ENCODE peak calls at places on chromosomes 4 and X, in eight cellular contexts. S is stimulated activated CD8-positive, alpha-beta memory T cell treated with anti-CD3 and anti-CD28 coated beads, Interleukin-7, amount 100 ng/mL, for 1 hour; B is islet precursor cell; I is hepatocyte; D is stimulated activated CD4-positive, alpha-beta T cell treated with anti-CD3 and anti-CD28 coated beads, Interleukin-12 subunit alpha, Interleukin-12 subunit beta, amount 100 ng/mL, for 4 hours; A is Caki2; T is OCI-LY7; Z is memory B cell. L is an unnamed sample.

GRCh38 chr4:104235966-104236365 is 258.7 kb downstream of the CXXC4 start:
- DNase-seq in I (no peak), A (no peak), S (no peak), T (no peak), B (no peak), Z (no peak), D (no peak), L (no peak)

GRCh38 chr4:156799121-156799589 is 172.4 kb downstream of the PDGFC start:
- DNase-seq in I (no peak), A (no peak), D (no peak), B (peak; percentile 80), T (no peak), Z (no peak), S (no peak), L (no peak)

GRCh38 chrX:129522184-129523059 is 868 bp downstream of the SMARCA1 start:
- DNase-seq in T (no peak), Z (no peak), D (peak; percentile 2), A (peak; percentile 42), B (peak; percentile 70), S (no peak), I (peak; percentile 78), L (no peak)

GRCh38 chr4:99059550-99059949 is 29.0 kb downstream of the ADH5 start:
- DNase-seq in D (no peak), B (no peak), A (no peak), T (no peak), I (no peak), S (no peak), Z (no peak), L (no peak)

GRCh38 chr4:166143227-166143626 is 270.2 kb downstream of the TLL1 start:
- DNase-seq in Z (no peak), S (no peak), B (no peak), T (no peak), I (no peak), A (no peak), D (no peak), L (no peak)

GRCh38 chr4:40672528-40673522 is 43.2 kb upstream of the RBM47 start:
- DNase-seq in S (no peak), T (no peak), Z (no peak), A (peak; percentile 97), I (peak; percentile 81), D (peak; percentile 11), B (peak; percentile 83), L (peak; percentile 6)

GRCh38 chr4:138669479-138670165 is 346.0 kb upstream of the NOCT start:
- DNase-seq in T (no peak), A (no peak), I (no peak), D (no peak), S (no peak), B (no peak), Z (no peak), L (no peak)

GRCh38 chrX:115173181-115173580 is 16.0 kb upstream of the RBMXL3 start:
- DNase-seq in D (no peak), A (no peak), I (no peak), B (no peak), Z (no peak), S (no peak), T (no peak), L (no peak)

GRCh38 chr4:167183036-167183435 is 51.3 kb downstream of the SPOCK3 start:
- DNase-seq in S (no peak), B (no peak), Z (no peak), T (no peak), A (no peak), I (no peak), D (no peak), L (no peak)

GRCh38 chrX:16416588-16416987 is 233.4 kb upstream of the S100G start:
- DNase-seq in Z (no peak), T (no peak), A (no peak), D (no peak), S (no peak), B (no peak), I (no peak), L (no peak)

GRCh38 chr4:87093443-87094123 is 126.8 kb downstream of the KLHL8 start:
- DNase-seq in Z (no peak), B (peak; percentile 65), D (peak; percentile 12), I (peak; percentile 65), A (peak; percentile 72), T (peak; percentile 80), S (no peak), L (peak; percentile 69)

GRCh38 chrX:154401045-154401799 is 3.0 kb downstream of the RPL10 start:
- DNase-seq in Z (no peak), I (peak; percentile 24), T (peak; percentile 11), D (no peak), A (no peak), S (no peak), B (peak; percentile 63), L (no peak)

GRCh38 chr4:82691431-82691830 is 107.2 kb downstream of the SCD5 start:
- DNase-seq in T (no peak), S (no peak), Z (no peak), B (no peak), D (no peak), I (no peak), A (no peak), L (no peak)

GRCh38 chr4:109730294-109731051 is 603 bp upstream of the PLA2G12A start:
- DNase-seq in I (peak; percentile 81), T (no peak), B (peak; percentile 83), S (no peak), Z (peak; percentile 64), D (no peak), A (peak; percentile 69), L (peak; percentile 44)

GRCh38 chrX:116272328-116272727 is 101.8 kb downstream of the AGTR2 start:
- DNase-seq in D (no peak), Z (no peak), A (peak; percentile 62), B (peak; percentile 81), I (peak; percentile 5), S (no peak), T (no peak), L (no peak)

GRCh38 chr4:1396806-1397455 is 9.3 kb downstream of the NKX1-1 start:
- DNase-seq in I (no peak), S (no peak), T (no peak), Z (no peak), D (no peak), B (no peak), A (no peak), L (no peak)

GRCh38 chr4:138816883-138817282 is 198.7 kb upstream of the NOCT start:
- DNase-seq in S (no peak), Z (no peak), D (no peak), I (peak; percentile 39), B (peak; percentile 59), A (no peak), T (no peak), L (no peak)

GRCh38 chrX:151902813-151903591 is 9.7 kb upstream of the MAGEA4 start:
- DNase-seq in S (no peak), A (peak; percentile 83), B (peak; percentile 87), I (peak; percentile 71), Z (no peak), D (no peak), T (no peak), L (no peak)

GRCh38 chrX:63738696-63739095 is 46.3 kb downstream of the ARHGEF9 start:
- DNase-seq in I (no peak), B (no peak), A (no peak), T (no peak), S (no peak), D (no peak), Z (no peak), L (no peak)

GRCh38 chr4:115234405-115235093 is 121.1 kb upstream of the NDST4 start:
- DNase-seq in B (no peak), I (peak; percentile 24), D (no peak), T (peak; percentile 37), A (no peak), Z (no peak), S (no peak), L (no peak)

GRCh38 chrX:149060921-149061320 is 444.2 kb downstream of the IDS start:
- DNase-seq in S (no peak), Z (no peak), I (no peak), D (no peak), T (no peak), A (no peak), B (no peak), L (no peak)

GRCh38 chr4:163701915-163702314 is 207.4 kb downstream of the TMA16 start:
- DNase-seq in T (no peak), A (peak; percentile 60), Z (no peak), B (no peak), I (no peak), S (no peak), D (no peak), L (no peak)

GRCh38 chrX:115251458-115252233 is 17.8 kb upstream of the LRCH2 start:
- DNase-seq in Z (no peak), S (no peak), B (no peak), I (no peak), D (no peak), A (no peak), T (no peak), L (no peak)

GRCh38 chr4:146261046-146261445 is 46.7 kb downstream of the REELD1 start:
- DNase-seq in A (no peak), S (no peak), D (no peak), T (no peak), Z (no peak), B (no peak), I (no peak), L (no peak)

GRCh38 chrX:10619311-10620015 is 922 bp downstream of the MID1 start:
- DNase-seq in T (no peak), S (no peak), I (no peak), D (no peak), B (no peak), A (no peak), Z (no peak), L (no peak)

GRCh38 chr4:82745173-82745842 is 53.3 kb downstream of the SCD5 start:
- DNase-seq in I (no peak), S (no peak), B (peak; percentile 76), T (no peak), A (no peak), Z (no peak), D (no peak), L (no peak)

GRCh38 chr4:67875011-67875410 is 8.8 kb downstream of the TMPRSS11D start:
- DNase-seq in T (no peak), A (no peak), I (no peak), S (no peak), Z (no peak), D (no peak), B (no peak), L (no peak)

GRCh38 chr4:88818650-88819470 is 121.2 kb upstream of the NAP1L5 start:
- DNase-seq in I (peak; percentile 56), T (peak; percentile 16), S (peak; percentile 8), A (peak; percentile 60), Z (peak; percentile 27), B (peak; percentile 65), D (peak; percentile 17), L (peak; percentile 77)

GRCh38 chrX:107205770-107206696 is at the start of the genes DNAAF6 and NUP62CL:
- DNase-seq in D (peak; percentile 51), T (peak; percentile 86), B (peak; percentile 96), A (peak; percentile 89), S (peak; percentile 22), Z (peak; percentile 39), I (peak; percentile 70), L (peak; percentile 93)

GRCh38 chrX:47562615-47563243 is 1.7 kb downstream of the ARAF start:
- DNase-seq in B (no peak), A (no peak), T (peak; percentile 38), Z (no peak), S (no peak), I (no peak), D (no peak), L (peak; percentile 60)

GRCh38 chr4:54231419-54232150 is 2.5 kb downstream of the PDGFRA start:
- DNase-seq in Z (peak; percentile 13), I (peak; percentile 68), A (no peak), T (no peak), S (no peak), B (peak; percentile 75), D (no peak), L (no peak)

GRCh38 chrX:145843196-145843595 is 25.6 kb downstream of the SLITRK2 start:
- DNase-seq in B (no peak), A (no peak), S (no peak), I (no peak), T (no peak), Z (no peak), D (no peak), L (no peak)

GRCh38 chrX:151402719-151403390 is 5.8 kb downstream of the VMA21 start:
- DNase-seq in I (no peak), Z (no peak), T (no peak), S (no peak), D (no peak), B (no peak), A (no peak), L (no peak)

GRCh38 chr4:145308598-145308997 is 128.2 kb upstream of the OTUD4 start:
- DNase-seq in B (no peak), I (no peak), S (no peak), Z (no peak), T (no peak), D (no peak), A (no peak), L (no peak)